ENCODE peak calls at places on chromosomes 12 and 14, in five cellular contexts. R is CD4-positive, CD25-positive, alpha-beta regulatory T cell; O is neuronal stem cell; J is heart right ventricle; N is psoas muscle. Y is an unnamed sample.

GRCh38 chr12:52291267-52291935 is at the start of gene KRT81:
- DNase-seq in O (no peak), R (no peak), N (no peak), J (no peak), Y (no peak)

GRCh38 chr12:72901685-72902084 is 629.5 kb downstream of the TRHDE start:
- DNase-seq in N (no peak), J (no peak), O (no peak), R (no peak), Y (no peak)

GRCh38 chr14:21694425-21694824 is 20.8 kb upstream of the OR4E1 start:
- DNase-seq in O (no peak), R (no peak), N (no peak), J (no peak), Y (no peak)

GRCh38 chr14:73717247-73717646 is 3.1 kb upstream of the PNMA1 start:
- DNase-seq in N (no peak), J (no peak), R (no peak), O (no peak), Y (no peak)

GRCh38 chr12:5374691-5375090 is 57.2 kb upstream of the NTF3 start:
- DNase-seq in N (no peak), R (no peak), J (no peak), O (no peak), Y (no peak)

GRCh38 chr14:65002586-65003210 is 16.0 kb downstream of the FNTB start:
- DNase-seq in J (no peak), N (no peak), O (no peak), R (no peak), Y (no peak)

GRCh38 chr14:77212933-77213656 is 31.5 kb downstream of the TMEM63C start:
- DNase-seq in O (peak), R (no peak), J (no peak), N (peak), Y (peak)

GRCh38 chr14:92609955-92610354 is 96.4 kb downstream of the RIN3 start:
- DNase-seq in O (no peak), N (no peak), J (no peak), R (no peak), Y (no peak)

GRCh38 chr12:57171668-57172067 is 24.2 kb upstream of the LRP1-AS start:
- DNase-seq in N (no peak), J (no peak), R (no peak), O (no peak), Y (no peak)

GRCh38 chr12:46534442-46534841 is 161.9 kb upstream of the SLC38A2 start:
- DNase-seq in O (no peak), R (no peak), J (no peak), N (no peak), Y (no peak)

GRCh38 chr12:23771230-23771949 is 178.1 kb downstream of the SOX5 start:
- DNase-seq in N (peak), O (no peak), J (peak), R (no peak), Y (no peak)

GRCh38 chr12:56307221-56307965 is 7.3 kb upstream of the CS start:
- DNase-seq in N (no peak), R (no peak), O (no peak), J (no peak), Y (no peak)

GRCh38 chr14:86501611-86502010 is 971.7 kb downstream of the FLRT2 start:
- DNase-seq in O (no peak), N (no peak), R (no peak), J (no peak), Y (no peak)

GRCh38 chr12:108618079-108618952 is 15.4 kb downstream of the SELPLG start:
- DNase-seq in J (peak), N (peak), O (peak), R (peak), Y (no peak)

GRCh38 chr12:108619369-108620160 is 14.1 kb downstream of the SELPLG start:
- DNase-seq in N (peak), O (no peak), J (no peak), R (no peak), Y (no peak)

GRCh38 chr12:108622425-108622824 is 11.3 kb downstream of the SELPLG start:
- DNase-seq in O (no peak), N (peak), J (no peak), R (peak), Y (no peak)

GRCh38 chr12:108621161-108621560 is 12.5 kb downstream of the SELPLG start:
- DNase-seq in N (peak), R (no peak), O (no peak), J (no peak), Y (no peak)

GRCh38 chr12:108620236-108620879 is 13.3 kb downstream of the SELPLG start:
- DNase-seq in R (no peak), N (peak), J (no peak), O (no peak), Y (no peak)
- H3K4me3 ChIP-seq in R (no peak), N (no peak), J (no peak), O (no peak), Y (no peak)

GRCh38 chr12:124738636-124739467 is 124.8 kb downstream of the SCARB1 start:
- DNase-seq in O (peak), N (no peak), R (no peak), J (no peak), Y (peak)

GRCh38 chr12:124737772-124738635 is 125.7 kb downstream of the SCARB1 start:
- DNase-seq in J (no peak), R (no peak), O (no peak), N (no peak), Y (no peak)

GRCh38 chr12:124737040-124737419 is 126.6 kb downstream of the SCARB1 start:
- DNase-seq in R (no peak), J (no peak), N (no peak), O (no peak), Y (no peak)

GRCh38 chr12:124734224-124734788 is 129.4 kb downstream of the SCARB1 start:
- DNase-seq in J (no peak), O (peak), N (peak), R (no peak), Y (peak)

GRCh38 chr12:124736115-124737039 is 127.3 kb downstream of the SCARB1 start:
- DNase-seq in J (no peak), N (no peak), R (no peak), O (no peak), Y (no peak)
- H3K4me3 ChIP-seq in J (no peak), N (no peak), R (no peak), O (no peak), Y (no peak)

DNA sequence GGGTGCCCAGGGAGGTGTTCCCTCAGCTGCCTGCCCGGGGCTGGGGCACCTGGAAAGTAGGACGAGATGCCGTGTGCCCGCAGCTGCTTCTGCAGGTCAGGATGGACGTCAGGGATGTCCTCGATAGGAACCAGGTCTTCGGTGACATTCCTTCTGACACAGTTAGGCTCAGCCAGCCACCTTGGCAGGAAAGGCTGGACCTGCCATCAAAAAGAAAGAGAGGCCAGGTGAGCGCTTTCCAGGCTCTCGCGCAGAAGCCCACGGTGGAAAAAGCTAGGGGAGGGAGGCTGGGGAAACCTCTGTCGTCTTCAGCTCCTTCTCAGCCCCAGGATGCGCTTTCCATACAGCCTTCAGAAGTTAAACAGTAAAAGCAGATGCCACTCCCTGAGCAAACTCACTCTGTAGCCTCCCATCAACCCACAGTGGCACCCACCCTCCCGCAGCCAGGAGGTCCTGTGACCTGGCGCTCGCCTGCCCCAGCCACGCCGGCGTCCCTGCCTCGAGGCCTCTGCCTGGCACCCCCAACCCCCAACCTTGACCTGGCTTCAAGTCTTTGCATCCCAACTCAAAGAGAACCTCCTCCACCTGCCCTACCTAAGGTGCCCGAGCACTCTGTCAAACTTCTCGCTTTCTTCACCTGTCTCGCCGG is 1.3 kb downstream of the DDX51 start:
- DNase-seq in N (peak), J (no peak), O (no peak), R (no peak), Y (no peak)
- H3K4me3 ChIP-seq in N (peak), J (peak), O (peak), R (peak), Y (peak)

DNA sequence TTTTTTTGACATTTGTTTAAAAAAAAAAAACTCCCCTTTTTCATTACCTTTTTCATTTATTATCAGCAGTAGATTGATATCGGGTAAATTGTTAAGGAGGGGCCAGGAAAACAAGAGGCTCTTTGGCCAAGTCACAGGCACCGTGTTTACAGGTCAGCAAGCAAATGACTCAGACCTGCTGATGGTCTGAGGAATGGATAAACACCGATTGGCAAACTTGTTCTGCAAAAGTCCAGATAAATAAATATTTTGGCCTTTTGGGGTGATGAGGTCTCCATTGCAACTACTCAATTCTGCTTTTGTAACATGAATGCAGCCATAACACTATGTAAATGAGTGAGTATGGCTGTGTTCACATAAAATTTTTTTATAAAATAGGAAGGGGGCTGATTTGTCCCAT is 94.0 kb downstream of the RPS29 start:
- DNase-seq in R (no peak), J (no peak), N (no peak), O (no peak), Y (no peak)
- H3K4me3 ChIP-seq in R (no peak), J (no peak), N (no peak), O (no peak), Y (no peak)

GRCh38 chr14:49582211-49582977 is 3.8 kb downstream of the RPS29 start:
- DNase-seq in N (no peak), J (no peak), R (no peak), O (no peak), Y (no peak)
- H3K4me3 ChIP-seq in N (no peak), J (no peak), R (peak), O (no peak), Y (no peak)

Y was measured in retinal pigment epithelial cell.